ENCODE peak calls at places on chromosomes 16 and 17, in five cellular contexts. S, I, E, N and C are unnamed samples.

GRCh38 chr16:5006348-5007193 is 27.2 kb downstream of the NAGPA start:
- DNase-seq in S (no peak), I (no peak), E (no peak), N (no peak), C (no peak)

GRCh38 chr17:79991140-79991923 is 44.3 kb downstream of the TBC1D16 start:
- DNase-seq in S (peak), I (no peak), E (peak), N (peak), C (peak)

GRCh38 chr17:66347661-66348604 is 45.5 kb downstream of the PRKCA start:
- DNase-seq in S (peak), I (no peak), E (no peak), N (no peak), C (peak)

GRCh38 chr17:47719411-47720152 is 13.5 kb upstream of the TBX21 start:
- DNase-seq in S (peak), I (no peak), E (no peak), N (no peak), C (peak)

GRCh38 chr17:8176197-8176940 is at the start of gene TMEM107:
- DNase-seq in S (peak), I (peak), E (peak), N (peak), C (no peak)

GRCh38 chr17:75689441-75689873 is 22.3 kb downstream of the SAP30BP start:
- DNase-seq in S (no peak), I (no peak), E (peak), N (no peak), C (no peak)

GRCh38 chr17:73362697-73363096 is 50.9 kb upstream of the CDC42EP4 start:
- DNase-seq in S (no peak), I (no peak), E (no peak), N (no peak), C (no peak)

GRCh38 chr16:56932588-56933265 is 785 bp downstream of the HERPUD1 start:
- DNase-seq in S (peak), I (peak), E (peak), N (peak), C (no peak)

GRCh38 chr16:86925067-86925791 is 346.9 kb downstream of the FOXL1 start:
- DNase-seq in S (peak), I (no peak), E (no peak), N (no peak), C (peak)

GRCh38 chr16:50991436-50991835 is 159.6 kb downstream of the SALL1 start:
- DNase-seq in S (no peak), I (no peak), E (no peak), N (no peak), C (no peak)

GRCh38 chr16:20415541-20415940 is 6.2 kb downstream of the ACSM5 start:
- DNase-seq in S (no peak), I (no peak), E (no peak), N (no peak), C (no peak)

GRCh38 chr16:53515811-53516210 is 12.8 kb upstream of the AKTIP start:
- DNase-seq in S (no peak), I (no peak), E (no peak), N (no peak), C (no peak)

GRCh38 chr16:81937305-81938038 is 73.8 kb downstream of the SDR42E1 start:
- DNase-seq in S (no peak), I (no peak), E (no peak), N (no peak), C (no peak)

GRCh38 chr16:28091706-28092105 is 28.2 kb upstream of the GSG1L start:
- DNase-seq in S (no peak), I (no peak), E (no peak), N (no peak), C (no peak)

GRCh38 chr17:56756536-56756935 is 77.2 kb downstream of the C17orf67 start:
- DNase-seq in S (peak), I (no peak), E (peak), N (no peak), C (peak)

GRCh38 chr17:47978324-47978723 is 7.4 kb downstream of the CDK5RAP3 start:
- DNase-seq in S (peak), I (no peak), E (peak), N (no peak), C (no peak)

GRCh38 chr17:82882715-82883446 is 43.1 kb upstream of the ZNF750 start:
- DNase-seq in S (no peak), I (no peak), E (no peak), N (no peak), C (no peak)

GRCh38 chr16:3698941-3699340 is 18.4 kb downstream of the TRAP1 start:
- DNase-seq in S (peak), I (no peak), E (no peak), N (no peak), C (no peak)

GRCh38 chr16:15954814-15955151 is 5.4 kb downstream of the ABCC1 start:
- DNase-seq in S (no peak), I (peak), E (no peak), N (no peak), C (no peak)

GRCh38 chr16:53043986-53044571 is 8.6 kb downstream of the CHD9NB start:
- DNase-seq in S (peak), I (no peak), E (no peak), N (no peak), C (no peak)

GRCh38 chr17:75853410-75853809 is 1.7 kb downstream of the WBP2 start:
- DNase-seq in S (peak), I (no peak), E (no peak), N (no peak), C (no peak)

GRCh38 chr16:89044394-89045180 is 49.1 kb upstream of the ACSF3 start:
- DNase-seq in S (no peak), I (no peak), E (no peak), N (no peak), C (no peak)

GRCh38 chr16:82643936-82644630 is 17.3 kb downstream of the CDH13 start:
- DNase-seq in S (no peak), I (no peak), E (no peak), N (no peak), C (no peak)

GRCh38 chr17:67891481-67892119 is 66.3 kb downstream of the BPTF start:
- DNase-seq in S (peak), I (no peak), E (peak), N (peak), C (peak)

GRCh38 chr17:1259910-1260389 is 10.3 kb upstream of the BHLHA9 start:
- DNase-seq in S (peak), I (no peak), E (no peak), N (no peak), C (no peak)

GRCh38 chr17:73991260-73991659 is 212.2 kb upstream of the RPL38 start:
- DNase-seq in S (no peak), I (no peak), E (no peak), N (no peak), C (no peak)

GRCh38 chr16:28820016-28820415 is 2.8 kb upstream of the ATXN2L start:
- DNase-seq in S (no peak), I (no peak), E (no peak), N (no peak), C (no peak)

GRCh38 chr17:78723001-78723796 is 58.9 kb downstream of the CYTH1 start:
- DNase-seq in S (peak), I (no peak), E (no peak), N (no peak), C (no peak)

GRCh38 chr17:61314368-61315078 is 85.1 kb upstream of the TBX2 start:
- DNase-seq in S (peak), I (peak), E (peak), N (no peak), C (peak)

GRCh38 chr17:61310611-61311010 is 89.0 kb upstream of the TBX2 start:
- DNase-seq in S (no peak), I (no peak), E (no peak), N (no peak), C (no peak)

GRCh38 chr17:61313515-61314326 is 85.9 kb upstream of the TBX2 start:
- DNase-seq in S (no peak), I (no peak), E (no peak), N (no peak), C (no peak)

GRCh38 chr17:61309857-61310256 is 89.8 kb upstream of the TBX2 start:
- DNase-seq in S (peak), I (no peak), E (peak), N (no peak), C (peak)

DNA sequence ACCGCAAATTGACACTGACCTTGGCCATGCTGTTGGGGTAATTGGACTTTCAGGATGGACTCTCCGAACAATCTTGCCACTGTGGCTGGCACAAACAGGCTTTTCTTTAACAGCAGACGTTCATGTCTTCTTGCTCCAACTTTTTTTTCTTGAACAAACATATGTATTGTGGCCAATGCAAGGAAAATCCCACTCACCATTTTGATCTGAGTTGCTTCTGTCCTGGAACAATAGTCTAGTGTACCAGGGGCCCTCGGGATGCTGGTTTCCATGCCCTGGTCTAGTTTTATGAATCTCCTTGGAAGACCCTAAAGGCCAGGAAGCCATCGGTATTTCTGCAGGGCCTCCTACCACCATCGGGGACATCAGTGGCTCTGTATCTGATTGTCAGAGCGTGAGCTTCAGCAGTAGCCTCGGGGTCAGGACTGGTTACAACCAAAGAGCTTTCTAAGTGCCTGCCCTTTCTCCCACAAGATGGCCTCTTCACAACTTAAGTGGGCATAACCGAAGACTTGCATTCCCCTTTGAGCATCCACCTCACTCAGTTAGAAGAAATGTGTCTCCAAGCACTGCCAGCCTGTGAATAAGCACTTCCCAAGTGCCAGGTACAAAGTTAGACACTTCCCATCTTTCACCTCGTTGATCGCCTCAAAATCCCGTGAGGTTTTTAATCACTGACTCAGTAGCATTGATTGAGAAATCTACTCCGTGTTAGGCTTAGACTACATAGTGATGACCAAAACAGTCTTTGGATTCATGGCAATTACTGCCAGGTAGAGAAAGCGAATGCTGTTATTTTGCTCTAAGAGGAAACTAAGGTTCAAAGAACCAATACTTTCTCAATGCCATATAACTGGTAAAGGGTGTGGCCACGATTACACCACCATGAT is 87.0 kb upstream of the TBX2 start:
- DNase-seq in S (no peak), I (no peak), E (no peak), N (no peak), C (no peak)
- TF ChIP-seq CTCF in S (no peak), I (no peak), E (no peak), N (no peak), C (no peak)

DNA sequence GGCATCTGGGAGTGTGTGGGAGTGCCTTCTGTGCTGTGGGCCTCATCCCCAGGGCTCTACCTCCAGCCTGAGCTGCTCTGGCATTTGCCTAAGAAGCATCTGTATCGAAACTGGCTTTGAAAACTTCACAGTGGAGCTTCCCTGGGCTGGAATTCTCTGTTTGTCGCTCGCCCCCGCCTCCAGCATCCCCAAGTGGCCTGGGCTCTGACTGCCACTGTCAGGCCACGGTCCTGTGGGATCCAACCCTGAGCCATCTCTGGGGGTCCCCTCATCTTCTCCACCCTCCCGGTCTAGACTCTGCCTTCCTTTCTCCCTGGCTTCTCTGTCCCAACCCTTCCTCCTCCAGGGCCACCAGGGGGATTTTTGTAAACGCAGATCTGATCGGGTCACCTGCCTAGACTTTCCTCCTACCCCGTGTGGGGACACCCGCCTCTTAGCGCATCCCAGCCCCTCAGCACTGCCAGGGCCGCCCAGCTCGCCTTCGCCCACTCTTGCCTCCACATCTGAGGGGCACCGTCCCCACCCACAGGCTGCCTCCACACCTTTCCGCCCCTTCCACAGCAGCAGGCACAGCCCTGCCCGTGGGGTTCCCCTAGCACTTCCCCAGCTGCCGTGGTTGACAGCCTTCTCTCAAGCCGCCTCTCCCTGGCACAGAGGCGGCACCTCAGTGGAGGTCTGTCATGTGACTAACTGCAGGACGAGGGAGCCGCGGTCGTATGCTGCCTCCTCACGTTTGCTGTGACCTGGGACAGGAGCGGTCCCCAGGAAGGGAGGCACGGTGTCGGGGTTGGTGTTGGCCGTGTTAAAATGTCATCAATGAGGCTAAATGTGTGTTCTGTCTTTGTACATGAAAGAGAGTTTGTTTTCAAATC is 12.0 kb downstream of the TBC1D24 start:
- DNase-seq in S (no peak), I (peak), E (no peak), N (no peak), C (no peak)
- TF ChIP-seq CTCF in S (no peak), I (no peak), E (no peak), N (no peak), C (no peak)

GRCh38 chr17:10025224-10025623 is 120.2 kb upstream of the RCVRN start:
- DNase-seq in S (no peak), I (no peak), E (no peak), N (no peak), C (no peak)
- TF ChIP-seq CTCF in S (no peak), I (no peak), E (no peak), N (no peak), C (no peak)

GRCh38 chr17:44066204-44066930 is at the start of gene LSM12:
- DNase-seq in S (peak), I (peak), E (peak), N (peak), C (peak)
- TF ChIP-seq CTCF in S (no peak), I (no peak), E (no peak), N (no peak), C (no peak)

GRCh38 chr17:17696075-17696474 is 14.8 kb downstream of the RAI1 start:
- DNase-seq in S (no peak), I (no peak), E (no peak), N (no peak), C (no peak)

GRCh38 chr17:17692353-17693252 is 11.3 kb downstream of the RAI1 start:
- DNase-seq in S (no peak), I (no peak), E (no peak), N (no peak), C (no peak)

GRCh38 chr17:17693955-17694228 is 12.6 kb downstream of the RAI1 start:
- DNase-seq in S (no peak), I (no peak), E (no peak), N (no peak), C (no peak)

GRCh38 chr17:17693253-17693954 is 12.1 kb downstream of the RAI1 start:
- DNase-seq in S (no peak), I (peak), E (peak), N (no peak), C (no peak)

GRCh38 chr17:17694229-17695081 is 13.2 kb downstream of the RAI1 start:
- DNase-seq in S (peak), I (peak), E (peak), N (no peak), C (no peak)
- TF ChIP-seq CTCF in S (no peak), I (no peak), E (no peak), N (no peak), C (no peak)

DNA sequence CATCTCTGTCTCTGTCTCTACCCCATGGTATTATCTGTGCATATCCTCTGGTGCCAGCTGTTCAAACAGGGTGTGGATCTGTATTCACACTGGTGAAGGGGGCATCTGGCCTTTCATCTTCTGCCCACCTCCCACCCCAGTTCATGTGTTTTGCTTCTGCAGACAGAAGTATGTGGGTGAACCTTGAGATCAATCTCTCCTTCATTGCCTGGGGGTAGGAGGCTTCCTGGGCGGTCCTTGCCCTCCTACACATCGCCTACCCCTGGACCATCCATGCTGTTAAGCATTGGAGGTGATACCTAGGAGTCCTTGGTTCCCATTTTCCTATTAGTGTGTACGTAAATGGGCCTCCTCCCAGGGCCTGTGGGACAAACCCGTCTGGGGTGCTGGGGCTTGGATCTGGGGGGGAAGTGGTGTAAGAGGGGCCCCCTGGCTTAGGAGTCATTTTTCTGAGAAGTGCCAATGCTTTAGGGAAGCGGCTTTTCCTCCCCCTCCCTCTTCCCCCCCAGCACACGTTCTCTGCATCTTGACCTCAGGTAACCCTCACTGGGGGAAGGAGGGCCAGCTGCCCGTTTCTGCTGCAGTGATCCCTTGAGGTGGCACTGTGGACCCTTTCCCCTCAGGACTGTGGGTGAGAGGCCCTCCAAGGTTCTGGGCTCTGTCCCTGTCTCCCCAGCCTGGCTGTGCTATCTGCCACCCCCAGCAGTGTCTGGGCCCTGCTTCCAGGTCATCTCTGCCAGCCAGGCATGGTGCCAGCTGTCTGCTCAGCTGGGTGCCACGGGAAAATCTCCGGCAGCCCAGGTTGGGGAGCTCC is 21.2 kb downstream of the RARA start:
- DNase-seq in S (no peak), I (no peak), E (no peak), N (no peak), C (no peak)
- TF ChIP-seq CTCF in S (no peak), I (no peak), E (no peak), N (no peak), C (no peak)

GRCh38 chr16:12100124-12100647 is 123.7 kb downstream of the SNX29 start:
- DNase-seq in S (no peak), I (no peak), E (no peak), N (no peak), C (no peak)
- TF ChIP-seq CTCF in S (no peak), I (no peak), E (no peak), N (no peak), C (no peak)